ENCODE peak calls at places on chromosomes 7 and 10, in ten cellular contexts. E is KBM-7; U is NCI-H446; R is NAMALWA; W is activated T-cell treated with anti-CD3 and anti-CD28 coated beads, Interleukin-2, amount 50 U/mL, for 48 hours; C is NCI-H187 treated with DMSO at 0.1 percent for 48 hours; X is left cardiac atrium; N is T-helper 1 cell; K is ELR; Y is Kasumi-1. A is an unnamed sample.

GRCh38 chr7:964401-965231 is 10.1 kb upstream of the ADAP1 start:
- DNase-seq in E (peak), U (no peak), R (no peak), W (no peak), C (no peak), X (peak), N (no peak), K (peak), Y (peak), A (no peak)

GRCh38 chr10:124510536-124511158 is 49.0 kb downstream of the LHPP start:
- DNase-seq in E (no peak), U (no peak), R (no peak), W (no peak), C (no peak), X (no peak), N (no peak), K (no peak), Y (no peak), A (no peak)

GRCh38 chr10:110861930-110862677 is 9.6 kb upstream of the PDCD4 start:
- DNase-seq in E (no peak), U (no peak), R (no peak), W (no peak), C (no peak), X (no peak), N (no peak), K (no peak), Y (no peak), A (no peak)

GRCh38 chr10:5498791-5499492 is 428 bp downstream of the CALML5 start:
- DNase-seq in E (no peak), U (no peak), R (no peak), W (no peak), C (no peak), X (no peak), N (no peak), K (no peak), Y (no peak), A (no peak)

GRCh38 chr10:124242791-124243190 is 149.4 kb upstream of the CHST15 start:
- DNase-seq in E (no peak), U (no peak), R (no peak), W (no peak), C (no peak), X (no peak), N (no peak), K (no peak), Y (no peak), A (no peak)

GRCh38 chr10:5293691-5294550 is 70.8 kb upstream of the UCN3 start:
- DNase-seq in E (peak), U (no peak), R (peak), W (peak), C (no peak), X (peak), N (peak), K (peak), Y (peak), A (peak)

GRCh38 chr7:33842141-33842540 is 63.2 kb upstream of the BMPER start:
- DNase-seq in E (no peak), U (peak), R (no peak), W (no peak), C (no peak), X (no peak), N (no peak), K (no peak), Y (no peak), A (no peak)

GRCh38 chr10:78000956-78001472 is 28.3 kb downstream of the POLR3A start:
- DNase-seq in E (no peak), U (no peak), R (no peak), W (no peak), C (no peak), X (no peak), N (no peak), K (no peak), Y (no peak), A (no peak)

GRCh38 chr7:1397491-1398327 is 61.6 kb downstream of the MICALL2 start:
- DNase-seq in E (no peak), U (no peak), R (no peak), W (no peak), C (no peak), X (no peak), N (no peak), K (peak), Y (no peak), A (peak)